ENCODE peak calls at places on chromosomes 6 and 20, in five cellular contexts. T is A549, Z is ovary, R is transverse colon, L is K562. K is an unnamed sample.
A peak's percentile ranks its signal among the peaks of the same experiment; 100 is the strongest.

GRCh38 chr20:44747166-44748004 is 1.7 kb downstream of the KCNK15 start:
- DNase-seq in T (peak; percentile 86), Z (peak; percentile 81), R (peak; percentile 83), L (peak; percentile 74), K (peak; percentile 94)

GRCh38 chr6:118719351-118720124 is 68.1 kb upstream of the CEP85L start:
- DNase-seq in T (no peak), Z (peak; percentile 42), R (no peak), L (no peak), K (no peak)

GRCh38 chr6:139369568-139370046 is 4.8 kb downstream of the CITED2 start:
- DNase-seq in T (peak; percentile 27), Z (no peak), R (no peak), L (no peak), K (no peak)

GRCh38 chr20:34058831-34059230 is 53.2 kb downstream of the EIF2S2 start:
- DNase-seq in T (no peak), Z (no peak), R (no peak), L (no peak), K (no peak)

GRCh38 chr20:626579-626978 is 16.5 kb upstream of the TCF15 start:
- DNase-seq in T (no peak), Z (no peak), R (no peak), L (no peak), K (no peak)

GRCh38 chr6:81734081-81734480 is 18.4 kb downstream of the TENT5A start:
- DNase-seq in T (no peak), Z (no peak), R (no peak), L (no peak), K (no peak)

GRCh38 chr6:159151266-159151855 is 17.8 kb upstream of the FNDC1 start:
- DNase-seq in T (peak; percentile 53), Z (peak; percentile 46), R (peak; percentile 48), L (peak; percentile 80), K (peak; percentile 61)

GRCh38 chr6:114084327-114084890 is 113.5 kb upstream of the HDAC2 start:
- DNase-seq in T (no peak), Z (no peak), R (no peak), L (no peak), K (no peak)

GRCh38 chr6:43838276-43839036 is 68.4 kb downstream of the VEGFA start:
- DNase-seq in T (peak; percentile 58), Z (no peak), R (peak; percentile 37), L (peak; percentile 73), K (peak; percentile 57)

GRCh38 chr6:111534366-111534765 is 51.3 kb upstream of the REV3L start:
- DNase-seq in T (peak; percentile 7), Z (peak; percentile 38), R (peak; percentile 83), L (no peak), K (peak; percentile 92)

GRCh38 chr20:21109144-21109543 is 3.0 kb upstream of the LINC00237 start:
- DNase-seq in T (no peak), Z (no peak), R (no peak), L (no peak), K (no peak)

GRCh38 chr6:144158133-144158532 is 7.8 kb downstream of the STX11 start:
- DNase-seq in T (peak; percentile 21), Z (no peak), R (no peak), L (no peak), K (no peak)

GRCh38 chr6:137625808-137626207 is 131.6 kb upstream of the OLIG3 start:
- DNase-seq in T (no peak), Z (no peak), R (no peak), L (no peak), K (no peak)

GRCh38 chr6:106300944-106301343 is 24.6 kb downstream of the ATG5 start:
- DNase-seq in T (peak; percentile 50), Z (no peak), R (no peak), L (no peak), K (no peak)

GRCh38 chr20:6783752-6784725 is 16.6 kb downstream of the BMP2 start:
- DNase-seq in T (no peak), Z (no peak), R (peak; percentile 54), L (no peak), K (no peak)

GRCh38 chr6:108106261-108106660 is 31.7 kb upstream of the OSTM1 start:
- DNase-seq in T (no peak), Z (no peak), R (no peak), L (no peak), K (no peak)

GRCh38 chr6:45679631-45680030 is 301.9 kb upstream of the SUPT3H start:
- DNase-seq in T (no peak), Z (no peak), R (no peak), L (no peak), K (no peak)

GRCh38 chr20:7770578-7770977 is 169.7 kb downstream of the HAO1 start:
- DNase-seq in T (no peak), Z (no peak), R (no peak), L (no peak), K (no peak)

GRCh38 chr6:167129588-167129987 is 6.7 kb downstream of the CCR6 start:
- DNase-seq in T (no peak), Z (no peak), R (no peak), L (no peak), K (no peak)

GRCh38 chr6:123263981-123264380 is 267.9 kb downstream of the CLVS2 start:
- DNase-seq in T (no peak), Z (no peak), R (no peak), L (no peak), K (no peak)

DNA sequence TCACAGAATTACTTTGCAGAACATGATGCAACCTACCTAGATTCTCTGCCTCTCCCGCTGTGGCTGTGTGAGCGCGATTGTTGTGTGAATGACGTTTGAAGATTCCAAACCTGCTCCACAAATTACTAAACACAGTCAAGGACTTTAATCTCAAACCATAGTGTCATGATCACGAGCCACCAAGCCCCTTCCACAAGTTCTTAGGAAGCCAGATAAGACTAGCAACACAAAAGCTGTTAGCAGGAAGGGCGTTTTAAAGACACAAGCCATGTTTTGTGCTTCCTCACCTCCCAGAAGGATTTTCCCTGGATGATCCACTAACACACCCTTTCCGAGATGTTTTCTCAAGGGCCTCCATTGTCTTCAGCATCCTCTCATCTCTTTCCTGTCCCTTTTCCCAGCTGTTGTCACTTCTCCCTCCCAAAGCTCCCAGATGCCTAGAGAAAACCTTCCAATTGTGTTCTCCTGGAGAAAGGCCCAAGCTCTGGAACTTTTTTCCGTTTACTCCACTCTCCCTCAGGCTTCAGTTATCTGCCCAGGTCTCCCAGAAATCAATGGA is 12.8 kb downstream of the OPN5 start:
- DNase-seq in T (no peak), Z (no peak), R (no peak), L (no peak), K (no peak)
- TF ChIP-seq EP300 in T (no peak), Z (no peak), R (no peak), L (no peak), K (no peak)

DNA sequence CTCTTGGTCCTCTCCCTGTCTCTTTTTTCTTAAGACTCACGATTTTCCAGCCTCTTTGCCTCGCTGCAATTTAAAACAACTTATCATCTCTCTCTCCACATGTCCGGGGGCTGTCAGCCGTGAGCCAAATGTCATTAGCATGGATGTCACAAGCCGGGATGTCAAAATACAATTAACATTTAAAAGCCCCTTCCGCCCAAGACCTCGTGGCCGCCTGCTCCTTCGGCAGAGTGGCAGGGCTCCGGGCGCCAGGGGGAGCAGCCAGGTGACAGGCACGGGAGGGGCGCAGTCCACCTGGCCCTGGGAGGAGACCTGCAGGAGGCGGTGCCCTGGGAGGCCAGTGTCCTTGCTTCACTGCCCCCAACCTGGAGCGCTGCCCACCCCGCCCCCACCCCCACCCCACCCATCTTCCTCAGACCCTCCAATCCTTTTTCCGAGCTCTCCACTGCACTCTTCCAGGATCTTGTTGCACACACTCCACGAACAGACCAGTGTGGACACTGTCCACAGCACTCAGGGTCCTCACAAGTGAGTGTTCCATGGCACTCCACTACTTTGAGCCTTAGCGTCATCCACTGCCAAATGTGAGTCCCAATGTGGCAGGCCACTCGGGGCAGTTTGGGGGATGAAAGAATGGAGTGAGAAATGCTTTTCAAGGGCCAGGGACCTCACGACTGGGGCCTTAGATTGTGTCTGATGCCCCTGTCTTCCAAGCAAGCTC is 5.6 kb upstream of the GRM4 start:
- DNase-seq in T (no peak), Z (no peak), R (no peak), L (no peak), K (no peak)
- TF ChIP-seq CTCF in T (no peak), Z (no peak), R (no peak), L (no peak), K (no peak)

GRCh38 chr20:54318892-54319291 is 111.0 kb downstream of the PFDN4 start:
- DNase-seq in T (no peak), Z (no peak), R (no peak), L (no peak), K (no peak)
- H3K27ac ChIP-seq in T (no peak overlapping the region), Z (no peak overlapping the region), R (no peak overlapping the region), L (no peak overlapping the region), K (no peak overlapping the region)

DNA sequence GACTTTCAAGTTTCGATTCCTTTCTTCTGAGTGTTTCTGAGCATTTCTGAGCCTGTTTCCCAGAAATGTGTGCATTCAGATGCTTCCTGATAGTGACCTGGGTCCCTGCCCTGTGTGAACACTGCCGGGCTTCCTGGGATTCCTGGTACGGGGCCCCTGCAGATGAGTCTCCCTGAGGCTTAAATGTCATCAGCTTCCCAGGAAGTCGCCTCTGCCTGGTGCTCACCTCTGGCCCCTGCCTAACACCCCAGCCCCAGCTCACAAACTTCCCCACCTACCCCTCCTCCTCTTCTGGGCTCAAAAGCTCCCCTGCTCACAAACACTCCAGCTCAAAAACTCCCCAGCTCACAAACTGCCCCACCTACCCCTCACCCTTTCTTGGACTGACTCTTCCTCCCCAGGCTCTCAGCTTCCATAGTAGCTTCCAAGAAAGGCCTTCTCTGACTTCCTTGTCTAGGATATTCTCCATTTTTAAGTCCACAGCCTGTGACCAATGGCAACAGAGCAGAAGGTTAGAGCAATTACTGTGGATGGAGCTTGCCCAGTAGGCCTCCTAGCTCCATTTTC is 42.0 kb downstream of the TGM2 start:
- DNase-seq in T (peak; percentile 75), Z (peak; percentile 26), R (no peak), L (peak; percentile 44), K (peak; percentile 24)
- TF ChIP-seq EP300 in T (peak; percentile 68), Z (no peak), R (no peak), L (no peak), K (no peak)

GRCh38 chr6:32843979-32844838 is at the start of gene PSMB8:
- DNase-seq in T (peak; percentile 87), Z (peak; percentile 94), R (peak; percentile 99), L (peak; percentile 91), K (peak; percentile 99)
- TF ChIP-seq CTCF in T (no peak), Z (peak; percentile 19), R (no peak), L (no peak), K (no peak)

GRCh38 chr6:154247119-154247814 is 109.3 kb downstream of the IPCEF1 start:
- DNase-seq in T (no peak), Z (no peak), R (no peak), L (no peak), K (no peak)
- H3K27ac ChIP-seq in T (no peak overlapping the region), Z (no peak overlapping the region), R (peak overlapping the region; percentile 33), L (no peak overlapping the region), K (peak overlapping the region; percentile 44)

K was measured in stomach.